ENCODE peak calls at places on chromosomes 6 and 20, in five cellular contexts. W is sigmoid colon, J is ovary, I is A549, M is stomach. F is an unnamed sample.
A peak's percentile ranks its signal among the peaks of the same experiment; 100 is the strongest.

GRCh38 chr6:71368284-71368683 is 79.7 kb downstream of the OGFRL1 start:
- DNase-seq in W (no peak), M (no peak), J (no peak), I (no peak), F (no peak)

GRCh38 chr6:139135578-139136545 is 982 bp downstream of the HECA start:
- DNase-seq in I (no peak), J (peak; percentile 73), M (peak; percentile 72), W (peak; percentile 77), F (peak; percentile 78)

GRCh38 chr20:63693975-63694595 is 2.4 kb upstream of the TNFRSF6B start:
- DNase-seq in W (peak; percentile 59), I (no peak), J (no peak), M (no peak), F (no peak)

GRCh38 chr6:31680841-31681671 is at the start of gene LY6G5C:
- DNase-seq in W (peak; percentile 95), J (peak; percentile 83), I (peak; percentile 83), M (peak; percentile 87), F (peak; percentile 89)

GRCh38 chr6:136604328-136604825 is 54.2 kb upstream of the MAP7 start:
- DNase-seq in J (no peak), M (no peak), W (no peak), I (no peak), F (no peak)

GRCh38 chr6:148924226-148924989 is 177.6 kb downstream of the UST start:
- DNase-seq in J (no peak), I (no peak), M (no peak), W (no peak), F (no peak)

GRCh38 chr6:5457036-5457435 is 195.7 kb downstream of the FARS2 start:
- DNase-seq in J (no peak), I (peak; percentile 38), W (no peak), M (no peak), F (no peak)

GRCh38 chr20:49957487-49957938 is 21.3 kb downstream of the RNF114 start:
- DNase-seq in M (no peak), J (no peak), W (peak; percentile 56), I (peak; percentile 52), F (no peak)

GRCh38 chr6:16397623-16398022 is 159.2 kb downstream of the GMPR start:
- DNase-seq in I (no peak), J (no peak), M (no peak), W (no peak), F (no peak)

GRCh38 chr6:47476794-47477496 is 644 bp upstream of the CD2AP start:
- DNase-seq in J (no peak), I (no peak), W (no peak), M (no peak), F (no peak)

GRCh38 chr6:13272131-13273046 is 55.9 kb downstream of the TBC1D7 start:
- DNase-seq in J (no peak), I (no peak), M (peak; percentile 40), W (peak; percentile 81), F (peak; percentile 69)

GRCh38 chr6:8392569-8392968 is 42.8 kb downstream of the SLC35B3 start:
- DNase-seq in W (no peak), J (no peak), I (peak; percentile 30), M (no peak), F (peak; percentile 45)

DNA sequence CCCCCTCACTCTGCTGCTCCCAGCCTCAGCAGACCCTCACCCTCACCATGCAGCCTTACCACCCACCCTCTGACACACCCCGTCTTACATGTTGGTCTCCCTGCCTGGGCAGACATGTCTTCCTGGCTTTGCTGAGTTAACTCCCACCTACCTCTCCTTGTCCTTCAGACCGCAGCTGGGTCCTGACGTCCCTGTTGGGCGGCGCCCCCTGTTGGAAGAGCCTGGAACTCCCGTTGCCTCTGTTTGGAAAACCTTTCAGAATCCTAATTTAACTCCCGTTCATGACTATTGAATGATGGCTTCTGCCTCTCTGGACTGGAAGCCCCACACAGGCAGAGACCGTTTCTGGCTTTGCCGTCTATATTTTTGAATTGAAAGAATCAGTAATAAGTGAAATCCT is 245.1 kb downstream of the MYLK4 start:
- DNase-seq in W (no peak), I (peak; percentile 17), M (no peak), J (no peak), F (no peak)
- TF ChIP-seq CTCF in W (no peak), I (no peak), M (no peak), J (no peak), F (no peak)

DNA sequence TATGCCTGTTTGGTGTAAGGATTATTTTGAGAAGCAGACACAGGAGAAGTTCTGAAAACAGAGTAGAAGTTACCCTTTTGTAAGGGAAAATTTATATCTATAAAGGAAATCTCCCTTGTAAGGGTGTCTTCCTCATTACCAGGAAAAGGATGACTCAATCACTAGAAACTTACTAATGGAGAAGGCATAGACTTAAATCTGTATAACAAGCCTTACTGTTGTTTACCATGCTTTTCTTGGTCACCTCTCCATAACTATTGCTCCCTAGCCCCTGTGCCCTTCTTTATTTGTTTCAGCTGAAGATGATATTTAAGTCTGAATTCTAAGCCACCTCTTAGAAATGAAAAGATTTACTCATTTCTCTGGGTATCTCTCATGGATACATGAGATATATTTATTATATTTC is 105.5 kb downstream of the NCOA3 start:
- DNase-seq in J (no peak), I (no peak), W (no peak), M (no peak), F (no peak)
- TF ChIP-seq EP300 in J (no peak), I (no peak), W (no peak), M (no peak), F (no peak)

DNA sequence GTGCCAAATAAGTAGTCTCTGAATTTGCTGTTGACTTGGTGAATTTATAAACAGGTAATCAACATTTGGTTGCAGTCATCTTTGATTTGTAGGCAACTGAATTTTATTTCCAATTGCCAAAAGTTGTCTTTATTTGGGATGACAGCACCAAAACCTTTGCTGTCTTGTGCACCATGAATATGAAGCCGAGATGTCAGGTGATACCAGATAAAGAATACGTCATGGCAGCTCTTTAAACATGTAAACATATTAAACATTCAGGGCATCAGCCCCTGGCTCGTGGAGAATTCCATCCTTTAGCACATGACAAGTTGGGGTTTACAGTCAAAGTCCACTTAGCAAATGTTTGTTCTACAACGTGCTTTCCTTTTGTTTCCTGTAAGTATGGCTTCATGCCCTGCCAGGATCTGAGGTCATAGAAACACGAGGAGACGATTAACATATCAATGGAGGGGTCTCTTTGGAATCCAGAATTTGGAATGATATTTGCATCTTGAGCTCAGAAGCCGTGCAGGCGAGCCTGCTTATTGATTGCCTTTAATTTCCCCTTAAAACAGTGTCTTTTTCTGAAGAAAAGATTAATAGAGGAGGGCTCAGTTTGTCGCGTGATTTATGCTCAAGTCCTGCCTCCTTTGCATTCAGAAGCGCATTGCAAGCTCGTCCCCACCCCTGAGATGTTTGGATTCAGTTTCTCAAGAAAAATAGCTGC is 170.2 kb upstream of the ZNF217 start:
- DNase-seq in W (no peak), M (peak; percentile 67), J (no peak), I (peak; percentile 96), F (peak; percentile 51)
- H3K4me3 ChIP-seq in W (no peak overlapping the region), M (peak overlapping the region; percentile 0), J (no peak overlapping the region), I (peak overlapping the region; percentile 31), F (peak overlapping the region; percentile 3)

DNA sequence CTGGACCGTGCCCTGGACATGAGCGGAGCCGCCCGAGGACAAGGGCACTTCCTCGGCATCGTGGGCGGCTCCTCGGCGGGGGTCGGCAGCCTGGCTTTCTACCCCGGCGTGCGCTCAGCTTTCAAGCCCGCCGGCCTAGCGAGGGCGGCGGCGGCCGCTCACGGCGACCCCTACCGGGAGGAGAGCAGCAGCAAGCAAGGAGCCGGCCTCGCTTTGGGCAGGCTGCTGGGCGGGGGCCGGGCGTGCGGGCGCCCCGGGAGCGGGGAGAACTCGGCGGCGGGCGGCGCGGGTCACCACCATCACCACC is 6.7 kb downstream of the PRDM13 start:
- DNase-seq in J (no peak), M (no peak), W (no peak), I (peak; percentile 66), F (peak; percentile 38)
- TF ChIP-seq CTCF in J (no peak), M (no peak), W (no peak), I (peak; percentile 46), F (no peak)

GRCh38 chr6:10957414-10957886 is 70.6 kb downstream of the SYCP2L start:
- DNase-seq in W (no peak), J (no peak), I (no peak), M (no peak), F (no peak)
- TF ChIP-seq EP300 in W (no peak), J (no peak), I (no peak), M (no peak), F (no peak)

GRCh38 chr6:158026901-158027589 is 45.4 kb downstream of the SYNJ2 start:
- DNase-seq in W (no peak), J (no peak), I (no peak), M (no peak), F (no peak)

GRCh38 chr6:158028421-158028820 is 46.8 kb downstream of the SYNJ2 start:
- DNase-seq in J (no peak), I (no peak), M (no peak), W (no peak), F (no peak)

GRCh38 chr6:158027590-158028285 is 46.1 kb downstream of the SYNJ2 start:
- DNase-seq in M (no peak), J (no peak), W (no peak), I (peak; percentile 39), F (no peak)

GRCh38 chr6:158024566-158025297 is 43.1 kb downstream of the SYNJ2 start:
- DNase-seq in I (no peak), J (no peak), M (no peak), W (no peak), F (no peak)

GRCh38 chr6:158026054-158026900 is 44.6 kb downstream of the SYNJ2 start:
- DNase-seq in M (peak; percentile 70), W (peak; percentile 93), I (peak; percentile 93), J (peak; percentile 85), F (peak; percentile 78)
- H3K4me3 ChIP-seq in M (no peak overlapping the region), W (no peak overlapping the region), I (no peak overlapping the region), J (no peak overlapping the region), F (peak overlapping the region; percentile 6)